ENCODE peak calls at places on chromosomes 12 and 14, in eight cellular contexts. X, O, C, M, E, P, A and H are unnamed samples.

GRCh38 chr12:119693006-119693405 is 25.1 kb downstream of the PRKAB1 start:
- DNase-seq in X (no peak), O (no peak), C (no peak), M (no peak), E (peak), P (no peak), A (no peak), H (no peak)

GRCh38 chr14:103500148-103500990 is 22.3 kb downstream of the CKB start:
- DNase-seq in X (no peak), O (no peak), C (no peak), M (peak), E (peak), P (peak), A (peak), H (peak)

GRCh38 chr14:85125331-85125730 is 404.6 kb upstream of the FLRT2 start:
- DNase-seq in X (no peak), O (no peak), C (no peak), M (no peak), E (no peak), P (no peak), A (no peak), H (no peak)

GRCh38 chr14:99124482-99125104 is 147.4 kb downstream of the BCL11B start:
- DNase-seq in X (no peak), O (no peak), C (no peak), M (no peak), E (peak), P (no peak), A (no peak), H (no peak)

GRCh38 chr14:28055008-28055407 is 711.6 kb upstream of the FOXG1 start:
- DNase-seq in X (no peak), O (no peak), C (no peak), M (no peak), E (no peak), P (no peak), A (no peak), H (no peak)

GRCh38 chr12:44015333-44015941 is 179.6 kb downstream of the TMEM117 start:
- DNase-seq in X (no peak), O (no peak), C (peak), M (no peak), E (peak), P (no peak), A (no peak), H (no peak)

GRCh38 chr12:127767631-127768030 is 499.3 kb upstream of the TMEM132C start:
- DNase-seq in X (no peak), O (no peak), C (no peak), M (no peak), E (no peak), P (no peak), A (no peak), H (no peak)

GRCh38 chr12:107681836-107682820 is 3.5 kb upstream of the PWP1 start:
- DNase-seq in X (no peak), O (no peak), C (no peak), M (no peak), E (no peak), P (no peak), A (no peak), H (no peak)

GRCh38 chr14:28101992-28102391 is 664.6 kb upstream of the FOXG1 start:
- DNase-seq in X (no peak), O (no peak), C (no peak), M (no peak), E (peak), P (no peak), A (no peak), H (no peak)

GRCh38 chr14:50089213-50089612 is 27.2 kb downstream of the VCPKMT start:
- DNase-seq in X (no peak), O (no peak), C (no peak), M (no peak), E (no peak), P (no peak), A (no peak), H (no peak)

GRCh38 chr12:122888232-122888752 is 7.6 kb downstream of the VPS37B start:
- DNase-seq in X (no peak), O (no peak), C (peak), M (no peak), E (no peak), P (peak), A (no peak), H (no peak)

GRCh38 chr14:90784621-90785270 is 31.5 kb downstream of the TTC7B start:
- DNase-seq in X (no peak), O (no peak), C (no peak), M (no peak), E (no peak), P (no peak), A (no peak), H (no peak)

GRCh38 chr14:28754209-28754985 is 12.2 kb upstream of the FOXG1 start:
- DNase-seq in X (no peak), O (no peak), C (no peak), M (no peak), E (peak), P (no peak), A (no peak), H (no peak)

GRCh38 chr14:24838945-24839616 is 205.1 kb upstream of the GZMB start:
- DNase-seq in X (no peak), O (no peak), C (no peak), M (no peak), E (no peak), P (no peak), A (no peak), H (no peak)

GRCh38 chr12:130203151-130203550 is 40.9 kb downstream of the FZD10 start:
- DNase-seq in X (no peak), O (no peak), C (no peak), M (no peak), E (no peak), P (no peak), A (no peak), H (no peak)

GRCh38 chr12:5262450-5262849 is 169.5 kb upstream of the NTF3 start:
- DNase-seq in X (no peak), O (no peak), C (no peak), M (no peak), E (no peak), P (no peak), A (no peak), H (no peak)

GRCh38 chr14:75884198-75884611 is 97.6 kb downstream of the TGFB3 start:
- DNase-seq in X (no peak), O (no peak), C (no peak), M (no peak), E (peak), P (no peak), A (no peak), H (no peak)

GRCh38 chr12:26566670-26567069 is 266.3 kb downstream of the ITPR2 start:
- DNase-seq in X (no peak), O (no peak), C (no peak), M (no peak), E (no peak), P (no peak), A (no peak), H (no peak)

GRCh38 chr12:56161677-56162351 is 3.7 kb downstream of the MYL6 start:
- DNase-seq in X (no peak), O (no peak), C (no peak), M (no peak), E (no peak), P (no peak), A (no peak), H (no peak)

GRCh38 chr12:109589691-109590245 is 16.2 kb downstream of the MVK start:
- DNase-seq in X (no peak), O (no peak), C (no peak), M (no peak), E (no peak), P (no peak), A (no peak), H (no peak)

GRCh38 chr12:114820773-114821172 is 136.8 kb upstream of the TBX3 start:
- DNase-seq in X (no peak), O (no peak), C (no peak), M (no peak), E (no peak), P (no peak), A (no peak), H (no peak)

GRCh38 chr14:72615511-72616121 is 278.3 kb downstream of the DPF3 start:
- DNase-seq in X (no peak), O (no peak), C (peak), M (no peak), E (no peak), P (no peak), A (no peak), H (no peak)

GRCh38 chr12:89461649-89462612 is 62.7 kb downstream of the GALNT4 start:
- DNase-seq in X (no peak), O (no peak), C (no peak), M (no peak), E (peak), P (no peak), A (no peak), H (no peak)

GRCh38 chr12:57177354-57177753 is 29.9 kb upstream of the LRP1-AS start:
- DNase-seq in X (no peak), O (no peak), C (no peak), M (no peak), E (no peak), P (no peak), A (no peak), H (no peak)

GRCh38 chr14:86799244-86799647 is 1193.7 kb downstream of the GALC start:
- DNase-seq in X (no peak), O (no peak), C (peak), M (no peak), E (no peak), P (no peak), A (no peak), H (no peak)

GRCh38 chr12:16524378-16524777 is 81.6 kb downstream of the LMO3 start:
- DNase-seq in X (no peak), O (no peak), C (no peak), M (no peak), E (no peak), P (no peak), A (no peak), H (no peak)

GRCh38 chr12:92442782-92443181 is 260.0 kb upstream of the PLEKHG7 start:
- DNase-seq in X (no peak), O (no peak), C (no peak), M (no peak), E (no peak), P (no peak), A (no peak), H (no peak)

GRCh38 chr12:26787125-26787495 is 45.9 kb downstream of the ITPR2 start:
- DNase-seq in X (no peak), O (no peak), C (no peak), M (no peak), E (peak), P (no peak), A (no peak), H (no peak)

GRCh38 chr12:121217761-121218160 is 7.8 kb downstream of the P2RX4 start:
- DNase-seq in X (no peak), O (no peak), C (no peak), M (no peak), E (no peak), P (no peak), A (no peak), H (no peak)

GRCh38 chr14:57699947-57700346 is 165.9 kb downstream of the SLC35F4 start:
- DNase-seq in X (no peak), O (no peak), C (no peak), M (no peak), E (no peak), P (no peak), A (no peak), H (no peak)

GRCh38 chr12:128459067-128459466 is 192.1 kb downstream of the TMEM132C start:
- DNase-seq in X (no peak), O (no peak), C (no peak), M (no peak), E (no peak), P (no peak), A (no peak), H (no peak)

GRCh38 chr12:132593521-132593920 is 16.9 kb downstream of the LRCOL1 start:
- DNase-seq in X (no peak), O (no peak), C (no peak), M (peak), E (peak), P (no peak), A (no peak), H (no peak)
- H3K27ac ChIP-seq in X (no peak), O (no peak), C (no peak), M (no peak), E (no peak), P (no peak), A (no peak), H (no peak)

DNA sequence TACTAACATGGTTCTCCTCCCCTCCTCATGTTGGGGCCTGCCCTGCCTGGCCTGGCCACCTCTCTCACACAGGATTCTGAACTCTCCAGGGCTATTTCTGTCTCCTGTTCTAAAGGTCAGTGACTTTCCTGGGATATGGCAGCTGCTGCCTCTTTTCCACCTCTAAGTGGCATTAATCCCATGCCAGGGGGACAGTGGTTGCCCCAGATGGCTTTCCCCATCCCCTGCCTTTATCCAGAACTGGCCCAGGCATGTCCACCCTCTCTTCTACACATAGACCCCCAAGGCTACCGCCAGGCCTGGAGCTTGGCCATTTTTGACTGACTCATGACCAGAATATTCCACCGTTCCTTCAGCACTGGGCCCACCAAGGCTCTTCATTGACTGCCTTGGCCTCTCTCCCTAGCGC is 90.4 kb downstream of the IRF2BPL start:
- DNase-seq in X (no peak), O (no peak), C (no peak), M (no peak), E (no peak), P (no peak), A (no peak), H (no peak)
- H3K27ac ChIP-seq in X (peak), O (no peak), C (peak), M (peak), E (peak), P (no peak), A (no peak), H (no peak)

DNA sequence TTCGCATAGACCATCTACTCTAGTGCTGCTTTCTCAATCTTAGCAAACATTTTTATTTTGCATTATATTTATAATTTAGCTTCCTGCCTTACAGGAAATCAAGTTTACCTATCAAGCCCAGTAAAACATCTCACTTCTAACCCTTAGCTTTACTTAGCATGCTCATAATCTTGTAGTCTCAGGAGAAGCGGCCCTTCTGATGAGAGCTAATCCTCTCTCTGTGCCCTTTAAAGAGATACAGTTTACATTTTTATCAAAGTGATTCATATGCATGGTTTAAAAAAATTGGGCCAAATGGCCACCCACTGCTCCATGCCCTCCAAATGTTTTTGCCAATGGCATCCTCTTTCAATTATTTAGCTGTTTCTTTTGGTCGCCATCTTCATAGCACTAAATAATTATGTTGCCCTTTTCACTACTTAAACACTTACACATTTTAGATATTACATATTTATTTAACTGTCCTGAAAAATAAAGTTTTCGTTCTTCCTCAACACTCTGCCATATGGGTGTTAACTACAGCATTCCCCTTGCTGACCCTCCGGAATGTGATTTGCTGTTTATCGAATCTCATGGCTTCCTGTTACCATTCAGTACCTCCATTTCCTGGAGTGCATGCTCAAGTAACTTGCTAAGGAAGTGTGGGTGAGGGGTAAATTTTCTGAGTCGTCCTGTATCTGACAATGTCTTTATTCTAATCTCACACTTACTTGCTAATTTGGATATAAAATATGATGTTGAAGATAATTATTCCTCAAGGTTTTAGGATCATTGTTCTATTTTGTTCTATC is 29.3 kb downstream of the YLPM1 start:
- DNase-seq in X (no peak), O (no peak), C (no peak), M (no peak), E (no peak), P (no peak), A (no peak), H (no peak)
- H3K27ac ChIP-seq in X (no peak), O (no peak), C (no peak), M (peak), E (no peak), P (no peak), A (no peak), H (no peak)

GRCh38 chr14:60863251-60863650 is 117.6 kb downstream of the TRMT5 start:
- DNase-seq in X (no peak), O (no peak), C (no peak), M (no peak), E (no peak), P (no peak), A (no peak), H (no peak)
- H3K27ac ChIP-seq in X (no peak), O (no peak), C (no peak), M (no peak), E (no peak), P (peak), A (no peak), H (no peak)

GRCh38 chr12:22228022-22228875 is 106.3 kb downstream of the ST8SIA1 start:
- DNase-seq in X (no peak), O (no peak), C (no peak), M (no peak), E (no peak), P (no peak), A (no peak), H (no peak)
- H3K27ac ChIP-seq in X (no peak), O (no peak), C (no peak), M (no peak), E (no peak), P (no peak), A (peak), H (no peak)

GRCh38 chr12:49748306-49748705 is 6.9 kb downstream of the TMBIM6 start:
- DNase-seq in X (no peak), O (no peak), C (no peak), M (no peak), E (no peak), P (no peak), A (no peak), H (no peak)

GRCh38 chr12:49748800-49749199 is 7.4 kb downstream of the TMBIM6 start:
- DNase-seq in X (no peak), O (no peak), C (no peak), M (no peak), E (no peak), P (no peak), A (no peak), H (no peak)

GRCh38 chr12:49744363-49744885 is 3.1 kb downstream of the TMBIM6 start:
- DNase-seq in X (no peak), O (no peak), C (no peak), M (no peak), E (no peak), P (no peak), A (no peak), H (no peak)

GRCh38 chr12:49750994-49751393 is 9.6 kb downstream of the TMBIM6 start:
- DNase-seq in X (no peak), O (no peak), C (no peak), M (no peak), E (no peak), P (no peak), A (no peak), H (no peak)

DNA sequence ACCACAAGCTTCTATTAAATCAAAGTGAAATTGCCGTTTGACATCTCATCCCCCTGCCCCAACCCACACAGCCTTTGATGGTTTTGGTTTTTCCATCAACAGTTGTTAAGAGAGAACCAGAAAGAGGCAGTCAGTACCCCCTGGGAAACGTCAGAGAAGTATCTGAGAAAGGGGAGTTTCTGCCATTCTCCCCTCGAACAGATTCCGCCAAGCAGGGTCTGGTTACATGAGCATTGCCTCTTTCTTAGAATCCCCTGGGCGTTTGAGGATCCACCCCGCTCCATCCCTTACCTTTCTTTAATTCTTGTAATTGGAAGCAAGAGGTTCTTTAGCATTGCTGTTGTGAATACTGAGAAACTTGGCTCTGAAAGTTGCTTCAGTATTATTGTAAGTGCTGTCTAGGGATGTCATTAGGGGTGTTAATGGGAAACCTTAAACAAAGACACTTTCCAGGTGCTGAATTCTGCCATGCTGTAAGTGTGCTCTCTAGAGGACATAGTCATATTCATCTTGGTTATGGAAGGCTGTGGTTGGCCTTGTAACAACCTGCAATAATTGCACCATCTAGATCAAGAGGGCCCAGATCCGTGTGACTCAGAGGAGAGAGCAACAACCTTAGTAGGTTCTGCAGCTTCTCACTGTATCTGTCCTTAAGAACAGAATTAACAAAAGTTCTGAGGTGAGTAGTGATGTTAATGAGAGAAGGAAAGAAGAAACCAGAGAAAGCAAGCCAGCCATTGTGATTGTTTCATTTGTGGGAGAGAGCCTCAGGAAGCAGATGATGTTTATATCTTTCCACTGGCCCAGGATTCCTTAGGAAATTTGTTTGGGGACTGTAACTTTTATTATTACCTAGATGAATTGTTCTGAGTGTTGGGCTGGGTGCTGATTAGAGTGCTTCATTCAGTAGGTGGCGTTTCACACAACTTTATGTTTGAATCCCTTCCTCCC is 8.9 kb downstream of the TMBIM6 start:
- DNase-seq in X (no peak), O (no peak), C (no peak), M (no peak), E (no peak), P (no peak), A (no peak), H (no peak)
- H3K27ac ChIP-seq in X (peak), O (no peak), C (peak), M (no peak), E (no peak), P (no peak), A (no peak), H (no peak)

GRCh38 chr12:40154381-40154780 is 48.5 kb upstream of the SLC2A13 start:
- DNase-seq in X (no peak), O (no peak), C (no peak), M (no peak), E (no peak), P (no peak), A (no peak), H (no peak)

GRCh38 chr12:40162022-40162421 is 56.1 kb upstream of the SLC2A13 start:
- DNase-seq in X (no peak), O (no peak), C (no peak), M (no peak), E (no peak), P (no peak), A (no peak), H (no peak)

GRCh38 chr12:40156031-40156764 is 50.3 kb upstream of the SLC2A13 start:
- DNase-seq in X (no peak), O (no peak), C (no peak), M (no peak), E (no peak), P (no peak), A (no peak), H (no peak)

GRCh38 chr12:40157307-40157706 is 51.4 kb upstream of the SLC2A13 start:
- DNase-seq in X (no peak), O (no peak), C (no peak), M (no peak), E (no peak), P (no peak), A (no peak), H (no peak)

DNA sequence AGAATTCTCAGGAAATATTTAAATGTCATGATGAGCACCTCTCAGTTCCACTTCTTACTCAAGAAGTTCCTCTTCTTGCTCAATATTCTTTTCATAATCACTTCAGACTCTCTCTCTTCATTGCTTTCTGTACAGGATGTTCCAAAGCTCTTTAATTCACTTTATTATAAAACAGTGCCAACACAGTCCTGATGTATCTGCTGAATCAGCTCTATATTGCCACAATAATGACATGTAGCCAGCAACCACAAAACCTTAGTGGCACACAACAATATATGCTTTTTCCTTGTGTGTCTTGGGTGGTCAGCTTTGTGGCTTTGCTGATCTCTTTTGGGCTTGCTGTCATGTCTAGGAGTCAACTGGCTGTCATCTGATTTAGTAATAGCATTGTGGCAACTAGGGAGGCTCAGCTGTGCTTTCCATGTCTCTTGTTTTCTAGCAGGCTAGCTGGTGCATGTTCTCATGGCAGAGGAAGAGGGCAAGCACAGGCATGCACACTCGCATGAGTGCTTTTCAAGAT is 52.8 kb upstream of the SLC2A13 start:
- DNase-seq in X (no peak), O (no peak), C (peak), M (no peak), E (no peak), P (no peak), A (no peak), H (no peak)
- H3K27ac ChIP-seq in X (peak), O (peak), C (peak), M (no peak), E (no peak), P (peak), A (peak), H (no peak)